ENCODE peak calls at places on chromosome 6, in eight cellular contexts. One of them, this sample, is unnamed. For H3K27me3 and H3K4me1, the result is how much of the 10 kb centered on the place peaks cover.

GRCh38 chr6:23754197-23754596 is 371.8 kb upstream of the NRSN1 start:
- DNase-seq in right cardiac atrium: no peak
- DNase-seq in adrenal gland: no peak
- DNase-seq in PC-3: peak
- DNase-seq in aorta: no peak
- DNase-seq in neural progenitor cell: no peak
- DNase-seq in psoas muscle: no peak
- DNase-seq in IMR-90: no peak
- DNase-seq in this sample: no peak

GRCh38 chr6:90237350-90237990 is 59.2 kb downstream of the BACH2 start:
- DNase-seq in adrenal gland: no peak
- DNase-seq in right cardiac atrium: no peak
- DNase-seq in PC-3: peak
- DNase-seq in psoas muscle: no peak
- DNase-seq in IMR-90: no peak
- DNase-seq in neural progenitor cell: no peak
- DNase-seq in aorta: no peak
- DNase-seq in this sample: no peak

GRCh38 chr6:44029489-44030185 is 97.6 kb downstream of the MRPL14 start:
- DNase-seq in aorta: peak
- DNase-seq in PC-3: no peak
- DNase-seq in IMR-90: peak
- DNase-seq in adrenal gland: no peak
- DNase-seq in neural progenitor cell: no peak
- DNase-seq in psoas muscle: no peak
- DNase-seq in right cardiac atrium: no peak
- DNase-seq in this sample: no peak

GRCh38 chr6:83474309-83474708 is 38.0 kb upstream of the PRSS35 start:
- DNase-seq in psoas muscle: no peak
- DNase-seq in neural progenitor cell: no peak
- DNase-seq in adrenal gland: peak
- DNase-seq in aorta: no peak
- DNase-seq in IMR-90: peak
- DNase-seq in PC-3: no peak
- DNase-seq in right cardiac atrium: no peak
- DNase-seq in this sample: no peak

GRCh38 chr6:90249458-90249857 is 47.2 kb downstream of the BACH2 start:
- DNase-seq in adrenal gland: no peak
- DNase-seq in IMR-90: no peak
- DNase-seq in neural progenitor cell: no peak
- DNase-seq in aorta: no peak
- DNase-seq in psoas muscle: no peak
- DNase-seq in right cardiac atrium: no peak
- DNase-seq in PC-3: no peak
- DNase-seq in this sample: no peak

GRCh38 chr6:3749991-3750323 is 1.6 kb downstream of the PXDC1 start:
- DNase-seq in psoas muscle: peak
- DNase-seq in right cardiac atrium: peak
- DNase-seq in adrenal gland: peak
- DNase-seq in PC-3: peak
- DNase-seq in neural progenitor cell: no peak
- DNase-seq in IMR-90: peak
- DNase-seq in aorta: peak
- DNase-seq in this sample: peak

GRCh38 chr6:131262060-131262459 is 126.8 kb downstream of the AKAP7 start:
- DNase-seq in psoas muscle: no peak
- DNase-seq in IMR-90: no peak
- DNase-seq in neural progenitor cell: no peak
- DNase-seq in aorta: no peak
- DNase-seq in PC-3: no peak
- DNase-seq in adrenal gland: no peak
- DNase-seq in right cardiac atrium: no peak
- DNase-seq in this sample: no peak

GRCh38 chr6:140602843-140603242 is 1228.4 kb upstream of the CITED2 start:
- DNase-seq in IMR-90: no peak
- DNase-seq in adrenal gland: no peak
- DNase-seq in aorta: no peak
- DNase-seq in right cardiac atrium: no peak
- DNase-seq in PC-3: no peak
- DNase-seq in psoas muscle: no peak
- DNase-seq in neural progenitor cell: no peak
- DNase-seq in this sample: no peak

GRCh38 chr6:80233262-80233661 is 126.8 kb downstream of the BCKDHB start:
- DNase-seq in psoas muscle: no peak
- DNase-seq in aorta: no peak
- DNase-seq in PC-3: no peak
- DNase-seq in right cardiac atrium: no peak
- DNase-seq in IMR-90: no peak
- DNase-seq in adrenal gland: no peak
- DNase-seq in neural progenitor cell: no peak
- DNase-seq in this sample: no peak

GRCh38 chr6:80235647-80236046 is 129.2 kb downstream of the BCKDHB start:
- DNase-seq in adrenal gland: no peak
- DNase-seq in IMR-90: no peak
- DNase-seq in neural progenitor cell: no peak
- DNase-seq in right cardiac atrium: no peak
- DNase-seq in psoas muscle: no peak
- DNase-seq in aorta: no peak
- DNase-seq in PC-3: no peak
- DNase-seq in this sample: no peak

GRCh38 chr6:80233955-80234354 is 127.5 kb downstream of the BCKDHB start:
- DNase-seq in neural progenitor cell: no peak
- DNase-seq in right cardiac atrium: no peak
- DNase-seq in psoas muscle: no peak
- DNase-seq in PC-3: no peak
- DNase-seq in aorta: no peak
- DNase-seq in adrenal gland: no peak
- DNase-seq in IMR-90: no peak
- DNase-seq in this sample: no peak

DNA sequence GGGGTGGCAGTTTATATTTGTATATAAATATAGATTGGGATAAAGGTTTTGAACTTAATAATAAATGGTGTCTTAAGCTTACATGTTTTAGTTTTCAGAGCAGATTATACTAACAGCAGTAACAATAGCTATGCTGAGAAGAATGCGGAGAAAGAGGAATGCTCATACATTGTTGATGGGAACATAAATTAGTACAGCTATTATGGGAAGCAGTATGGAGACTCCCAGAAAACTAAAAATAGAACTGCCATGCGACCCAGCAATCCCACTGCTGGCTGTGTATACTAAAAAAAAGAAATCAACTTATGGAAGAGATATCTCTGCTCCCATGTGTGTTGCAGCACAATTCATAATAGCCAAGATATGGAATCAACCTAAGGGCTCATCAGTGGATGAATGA is 127.9 kb downstream of the BCKDHB start:
- DNase-seq in psoas muscle: no peak
- DNase-seq in PC-3: no peak
- DNase-seq in neural progenitor cell: no peak
- DNase-seq in IMR-90: peak
- DNase-seq in adrenal gland: no peak
- DNase-seq in right cardiac atrium: no peak
- DNase-seq in aorta: no peak
- DNase-seq in this sample: no peak
- H3K27me3 ChIP-seq in psoas muscle: under half
- H3K27me3 ChIP-seq in PC-3: under half
- H3K27me3 ChIP-seq in neural progenitor cell: under half
- H3K27me3 ChIP-seq in IMR-90: under half
- H3K27me3 ChIP-seq in adrenal gland: under half
- H3K27me3 ChIP-seq in right cardiac atrium: under half
- H3K27me3 ChIP-seq in aorta: under half
- H3K27me3 ChIP-seq in this sample: under half

GRCh38 chr6:414447-414846 is 22.9 kb downstream of the IRF4 start:
- DNase-seq in PC-3: no peak
- DNase-seq in neural progenitor cell: no peak
- DNase-seq in IMR-90: no peak
- DNase-seq in adrenal gland: no peak
- DNase-seq in aorta: no peak
- DNase-seq in right cardiac atrium: no peak
- DNase-seq in psoas muscle: no peak
- DNase-seq in this sample: no peak

GRCh38 chr6:410555-411395 is 19.2 kb downstream of the IRF4 start:
- DNase-seq in aorta: no peak
- DNase-seq in PC-3: no peak
- DNase-seq in neural progenitor cell: no peak
- DNase-seq in right cardiac atrium: no peak
- DNase-seq in psoas muscle: no peak
- DNase-seq in adrenal gland: no peak
- DNase-seq in IMR-90: no peak
- DNase-seq in this sample: no peak

GRCh38 chr6:412146-412886 is 20.8 kb downstream of the IRF4 start:
- DNase-seq in neural progenitor cell: no peak
- DNase-seq in right cardiac atrium: no peak
- DNase-seq in psoas muscle: no peak
- DNase-seq in adrenal gland: no peak
- DNase-seq in PC-3: no peak
- DNase-seq in IMR-90: no peak
- DNase-seq in aorta: no peak
- DNase-seq in this sample: no peak

GRCh38 chr6:409370-409972 is 17.9 kb downstream of the IRF4 start:
- DNase-seq in adrenal gland: no peak
- DNase-seq in IMR-90: no peak
- DNase-seq in PC-3: no peak
- DNase-seq in right cardiac atrium: no peak
- DNase-seq in neural progenitor cell: no peak
- DNase-seq in aorta: no peak
- DNase-seq in psoas muscle: no peak
- DNase-seq in this sample: no peak

DNA sequence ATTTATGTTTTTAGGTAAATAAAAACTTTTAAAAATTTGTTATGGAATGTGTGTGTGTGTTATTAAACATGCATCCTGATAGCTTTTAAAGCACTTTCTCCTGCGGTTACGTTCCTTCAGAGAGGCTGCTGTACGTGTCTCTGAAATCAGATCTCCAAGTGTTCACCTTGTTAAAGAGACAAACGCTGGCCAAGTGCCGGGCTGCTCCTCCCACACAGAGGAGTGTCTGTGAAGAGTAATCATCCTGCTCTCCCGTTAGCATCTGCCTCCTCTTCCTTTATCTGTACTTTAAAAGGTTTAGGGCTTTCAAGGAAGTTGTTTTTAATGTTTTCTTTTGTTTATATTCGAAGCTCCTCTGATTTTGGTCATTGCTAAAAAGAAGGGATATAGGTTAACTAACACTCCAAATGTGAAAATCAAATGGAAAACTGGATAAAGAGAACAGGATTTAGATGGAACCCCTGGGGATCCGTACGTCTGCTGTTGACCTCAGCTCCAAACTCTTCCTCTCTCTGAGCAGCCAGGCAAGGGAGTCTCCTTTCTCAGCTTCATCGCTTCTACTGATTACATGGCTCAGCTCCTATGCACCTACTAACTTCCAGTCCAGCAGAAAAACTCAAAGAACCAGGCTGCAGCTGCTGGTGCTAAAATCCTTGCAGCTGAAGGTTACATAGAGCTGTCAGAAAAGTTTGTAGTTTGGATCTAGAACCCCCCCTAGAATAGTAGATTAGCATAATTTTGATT is 20.0 kb downstream of the IRF4 start:
- DNase-seq in aorta: no peak
- DNase-seq in psoas muscle: no peak
- DNase-seq in adrenal gland: no peak
- DNase-seq in IMR-90: no peak
- DNase-seq in PC-3: peak
- DNase-seq in right cardiac atrium: peak
- DNase-seq in neural progenitor cell: no peak
- DNase-seq in this sample: no peak
- H3K4me1 ChIP-seq in aorta: under half
- H3K4me1 ChIP-seq in psoas muscle: under half
- H3K4me1 ChIP-seq in adrenal gland: under half
- H3K4me1 ChIP-seq in IMR-90: under half
- H3K4me1 ChIP-seq in PC-3: under half
- H3K4me1 ChIP-seq in right cardiac atrium: under half
- H3K4me1 ChIP-seq in neural progenitor cell: under half
- H3K4me1 ChIP-seq in this sample: under half

DNA sequence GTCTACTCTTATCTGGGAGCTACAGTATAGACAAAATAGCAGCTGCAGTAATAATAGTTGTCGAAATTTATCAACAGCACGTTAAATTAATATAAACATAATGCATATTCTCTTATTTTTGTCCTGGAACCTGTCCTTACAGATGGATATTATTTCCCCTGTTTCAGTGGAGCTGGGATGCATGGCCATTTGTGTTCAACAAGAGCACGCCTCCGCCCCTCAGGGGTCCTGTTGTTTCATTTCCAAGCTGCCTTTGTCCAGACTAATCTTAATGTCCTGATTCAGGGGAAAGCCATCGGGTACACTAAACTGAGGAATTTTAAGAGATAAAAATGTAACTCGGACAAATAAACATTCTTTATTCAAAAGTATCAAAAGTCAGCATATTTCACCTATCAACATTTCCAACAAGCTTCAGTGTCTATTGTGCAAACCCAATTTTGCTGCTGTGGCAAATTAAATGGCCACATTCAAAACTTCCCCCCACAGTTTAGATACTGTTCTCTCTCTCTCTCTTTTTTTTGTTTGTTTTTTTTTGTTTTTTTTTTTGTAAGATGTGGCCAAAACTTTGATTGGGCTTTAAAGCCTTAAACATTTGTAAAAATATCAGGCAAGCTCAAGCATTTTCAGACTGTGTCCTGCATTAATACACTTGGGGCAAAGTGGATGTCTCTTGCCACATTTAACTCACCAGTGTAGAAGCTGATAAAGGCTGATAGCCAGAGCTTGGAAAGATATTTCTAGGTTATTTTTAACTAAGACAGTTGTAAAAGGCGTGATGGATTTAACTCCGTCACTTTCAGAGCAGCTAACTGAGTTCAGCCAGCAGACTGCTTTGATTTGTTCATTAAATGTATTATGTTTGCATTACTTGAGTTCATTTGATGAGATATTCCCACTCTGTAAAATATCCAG is 112.5 kb upstream of the QKI start:
- DNase-seq in aorta: no peak
- DNase-seq in right cardiac atrium: no peak
- DNase-seq in PC-3: no peak
- DNase-seq in adrenal gland: no peak
- DNase-seq in psoas muscle: no peak
- DNase-seq in neural progenitor cell: peak
- DNase-seq in IMR-90: no peak
- DNase-seq in this sample: no peak
- H3K27me3 ChIP-seq in aorta: under half
- H3K27me3 ChIP-seq in right cardiac atrium: under half
- H3K27me3 ChIP-seq in PC-3: under half
- H3K27me3 ChIP-seq in adrenal gland: under half
- H3K27me3 ChIP-seq in psoas muscle: under half
- H3K27me3 ChIP-seq in neural progenitor cell: under half
- H3K27me3 ChIP-seq in IMR-90: under half
- H3K27me3 ChIP-seq in this sample: under half

DNA sequence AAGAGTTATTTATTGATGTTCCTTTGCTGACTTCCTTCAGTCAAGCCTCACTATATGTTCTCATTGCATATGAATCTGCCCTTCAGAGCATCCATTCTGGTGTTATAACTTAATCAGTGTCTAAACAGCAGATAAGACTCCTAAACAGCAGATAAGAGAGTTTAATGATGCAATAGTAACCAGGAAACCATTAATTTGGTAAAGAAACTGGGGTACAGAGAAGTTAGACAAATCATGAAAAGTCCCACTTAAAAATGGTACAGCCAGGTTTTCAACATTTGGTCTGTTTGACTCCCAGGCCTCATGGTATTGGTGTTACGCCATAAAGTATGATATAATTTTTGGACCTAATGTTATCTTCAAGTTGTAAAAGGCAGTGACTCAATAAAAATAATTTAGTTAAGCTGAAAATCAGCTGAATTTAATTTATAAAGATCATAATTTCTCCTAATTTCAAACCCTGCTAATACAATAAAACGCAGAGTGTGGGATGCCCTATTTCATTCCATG is 127.4 kb upstream of the DST start:
- DNase-seq in aorta: no peak
- DNase-seq in right cardiac atrium: no peak
- DNase-seq in neural progenitor cell: no peak
- DNase-seq in psoas muscle: no peak
- DNase-seq in adrenal gland: no peak
- DNase-seq in PC-3: no peak
- DNase-seq in IMR-90: peak
- DNase-seq in this sample: no peak
- H3K4me1 ChIP-seq in aorta: under half
- H3K4me1 ChIP-seq in right cardiac atrium: under half
- H3K4me1 ChIP-seq in neural progenitor cell: under half
- H3K4me1 ChIP-seq in psoas muscle: half or more
- H3K4me1 ChIP-seq in adrenal gland: under half
- H3K4me1 ChIP-seq in PC-3: under half
- H3K4me1 ChIP-seq in IMR-90: under half
- H3K4me1 ChIP-seq in this sample: under half

This sample was measured in tibial nerve.